ENCODE peak calls at places on chromosomes 16 and 17, in six cellular contexts. M, L, B, G, H and O are unnamed samples. For H3K27me3, the result is how much of the 10 kb centered on the place peaks cover.

GRCh38 chr16:77330332-77331043 is 104.3 kb downstream of the ADAMTS18 start:
- DNase-seq in M (no peak), L (no peak), B (no peak), G (no peak), H (no peak), O (no peak)

GRCh38 chr17:62565817-62566216 is 61.7 kb upstream of the MRC2 start:
- DNase-seq in M (no peak), L (no peak), B (peak), G (no peak), H (peak), O (peak)

GRCh38 chr17:15915996-15916395 is 28.9 kb upstream of the ADORA2B start:
- DNase-seq in M (no peak), L (no peak), B (no peak), G (no peak), H (no peak), O (no peak)

GRCh38 chr17:41769985-41770384 is 16.5 kb downstream of the JUP start:
- DNase-seq in M (no peak), L (no peak), B (no peak), G (no peak), H (no peak), O (no peak)

GRCh38 chr16:70453891-70454220 is 539 bp upstream of the FCSK start:
- DNase-seq in M (no peak), L (no peak), B (peak), G (no peak), H (no peak), O (no peak)

GRCh38 chr16:77273-77806 is 685 bp upstream of the MPG start:
- DNase-seq in M (no peak), L (no peak), B (peak), G (no peak), H (peak), O (peak)

GRCh38 chr17:43900183-43900857 is 7.0 kb downstream of the MPP2 start:
- DNase-seq in M (peak), L (peak), B (peak), G (no peak), H (peak), O (peak)

GRCh38 chr17:13024526-13025263 is 6.9 kb upstream of the ELAC2 start:
- DNase-seq in M (peak), L (peak), B (peak), G (no peak), H (peak), O (peak)

GRCh38 chr17:53472586-53472985 is 350.1 kb upstream of the KIF2B start:
- DNase-seq in M (no peak), L (no peak), B (peak), G (no peak), H (no peak), O (no peak)

GRCh38 chr17:65055708-65056638 is 567 bp downstream of the GNA13 start:
- DNase-seq in M (peak), L (peak), B (peak), G (no peak), H (peak), O (peak)

GRCh38 chr16:82302007-82302733 is 132.1 kb upstream of the MPHOSPH6 start:
- DNase-seq in M (no peak), L (no peak), B (no peak), G (no peak), H (no peak), O (no peak)

GRCh38 chr17:42247734-42248133 is 28.5 kb downstream of the STAT5B start:
- DNase-seq in M (no peak), L (no peak), B (no peak), G (no peak), H (no peak), O (peak)

GRCh38 chr16:79013004-79013403 is 587.5 kb downstream of the MAF start:
- DNase-seq in M (no peak), L (no peak), B (no peak), G (no peak), H (no peak), O (no peak)

GRCh38 chr17:82298538-82299421 is 18.6 kb downstream of the CD7 start:
- DNase-seq in M (no peak), L (no peak), B (no peak), G (no peak), H (no peak), O (no peak)

GRCh38 chr17:76009447-76009846 is 8.8 kb downstream of the CDK3 start:
- DNase-seq in M (no peak), L (no peak), B (no peak), G (no peak), H (no peak), O (no peak)

GRCh38 chr17:75241996-75242460 is 19.4 kb downstream of the GGA3 start:
- DNase-seq in M (no peak), L (no peak), B (no peak), G (no peak), H (no peak), O (no peak)

GRCh38 chr16:47734987-47735594 is 274.0 kb downstream of the PHKB start:
- DNase-seq in M (peak), L (peak), B (peak), G (no peak), H (no peak), O (no peak)

GRCh38 chr16:272633-273546 is 2.9 kb downstream of the RGS11 start:
- DNase-seq in M (peak), L (no peak), B (no peak), G (no peak), H (no peak), O (no peak)

GRCh38 chr16:87348616-87349157 is 31.5 kb upstream of the C16orf95 start:
- DNase-seq in M (no peak), L (no peak), B (no peak), G (no peak), H (no peak), O (no peak)

GRCh38 chr16:49281843-49282642 is 405 bp upstream of the CBLN1 start:
- DNase-seq in M (peak), L (peak), B (peak), G (no peak), H (peak), O (peak)

GRCh38 chr17:16327018-16327417 is 26.3 kb downstream of the CENPV start:
- DNase-seq in M (no peak), L (no peak), B (no peak), G (no peak), H (no peak), O (no peak)

GRCh38 chr16:68839831-68840230 is 3.5 kb upstream of the TANGO6 start:
- DNase-seq in M (no peak), L (peak), B (no peak), G (no peak), H (no peak), O (no peak)

GRCh38 chr16:3175157-3176153 is 12.5 kb upstream of the OR1F1 start:
- DNase-seq in M (peak), L (no peak), B (peak), G (no peak), H (peak), O (peak)

GRCh38 chr17:27873746-27874145 is 19.4 kb downstream of the LYRM9 start:
- DNase-seq in M (no peak), L (peak), B (peak), G (no peak), H (no peak), O (no peak)

GRCh38 chr17:746783-747629 is 5.1 kb downstream of the GEMIN4 start:
- DNase-seq in M (no peak), L (no peak), B (no peak), G (no peak), H (no peak), O (no peak)

GRCh38 chr16:79008869-79009179 is 591.7 kb downstream of the MAF start:
- DNase-seq in M (no peak), L (no peak), B (no peak), G (no peak), H (no peak), O (no peak)

GRCh38 chr16:69040144-69040909 is 65.1 kb upstream of the HAS3 start:
- DNase-seq in M (no peak), L (no peak), B (peak), G (no peak), H (peak), O (no peak)

GRCh38 chr17:74295625-74296547 is 21.9 kb downstream of the DNAI2 start:
- DNase-seq in M (no peak), L (no peak), B (peak), G (no peak), H (no peak), O (no peak)

GRCh38 chr16:2817496-2818277 is 650 bp downstream of the PRSS21 start:
- DNase-seq in M (no peak), L (no peak), B (no peak), G (no peak), H (no peak), O (no peak)

DNA sequence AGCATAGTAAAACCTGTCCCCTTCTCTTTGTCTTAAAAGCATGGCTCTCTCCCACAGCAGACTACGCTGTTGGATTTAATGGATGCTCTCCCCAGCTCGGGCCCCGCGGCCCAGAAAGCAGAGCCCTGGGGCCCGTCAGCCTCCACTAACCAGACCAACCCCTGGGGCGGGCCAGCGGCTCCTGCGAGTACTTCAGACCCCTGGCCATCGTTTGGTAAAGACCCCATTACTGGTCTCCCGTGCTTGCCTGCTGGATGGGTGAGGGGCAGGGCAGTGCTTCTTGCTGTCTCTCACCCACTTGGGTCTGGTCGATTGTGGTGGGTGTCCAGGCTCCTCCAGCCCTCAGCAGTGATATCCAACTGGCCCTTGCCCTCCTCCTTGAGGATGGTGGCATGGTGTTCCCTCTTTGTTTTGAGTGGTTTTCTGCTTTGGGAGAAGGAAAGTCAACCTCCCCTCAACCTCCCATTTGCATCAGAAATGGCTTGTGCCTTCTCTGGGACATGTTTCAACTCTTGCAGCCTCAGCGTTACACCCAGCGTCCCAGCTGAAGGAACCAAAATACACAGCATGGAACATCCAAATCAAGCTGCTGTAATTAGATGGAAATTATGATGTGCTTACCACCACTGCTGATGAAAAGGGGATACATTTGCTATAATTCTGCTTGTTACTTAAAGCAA is 49.3 kb downstream of the B9D1 start:
- DNase-seq in M (no peak), L (no peak), B (no peak), G (no peak), H (no peak), O (no peak)
- H3K27me3 ChIP-seq in M (under half), L (under half), B (under half), G (under half), H (under half), O (under half)

GRCh38 chr17:8467527-8467926 is 31.8 kb downstream of the NDEL1 start:
- DNase-seq in M (no peak), L (no peak), B (no peak), G (no peak), H (no peak), O (no peak)

GRCh38 chr17:8465381-8466158 is 29.9 kb downstream of the NDEL1 start:
- DNase-seq in M (no peak), L (no peak), B (no peak), G (no peak), H (no peak), O (no peak)

GRCh38 chr17:8466873-8467272 is 31.2 kb downstream of the NDEL1 start:
- DNase-seq in M (no peak), L (no peak), B (no peak), G (no peak), H (no peak), O (no peak)

GRCh38 chr17:8464941-8465340 is 29.3 kb downstream of the NDEL1 start:
- DNase-seq in M (no peak), L (no peak), B (no peak), G (no peak), H (no peak), O (no peak)

DNA sequence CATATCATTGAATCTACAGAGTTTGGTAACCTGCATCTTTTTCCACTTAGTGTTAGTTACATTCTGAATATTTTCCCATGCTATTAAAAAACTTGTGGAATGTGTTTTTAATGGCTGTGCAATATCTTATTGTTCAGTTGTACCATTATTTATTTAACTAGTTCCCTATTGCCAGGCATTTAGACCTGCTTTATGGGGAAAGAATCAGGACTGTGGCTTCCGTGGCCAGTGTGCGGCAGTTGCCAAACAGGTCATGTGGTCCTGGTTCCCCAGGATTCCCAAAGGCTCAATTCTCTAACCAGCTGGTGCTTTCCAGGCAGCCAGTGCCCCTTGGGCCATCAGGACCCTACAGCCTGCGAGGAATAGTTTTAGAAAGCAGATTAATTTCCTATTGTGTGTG is 30.8 kb downstream of the NDEL1 start:
- DNase-seq in M (no peak), L (no peak), B (no peak), G (no peak), H (no peak), O (no peak)
- H3K27me3 ChIP-seq in M (under half), L (under half), B (under half), G (under half), H (under half), O (under half)

GRCh38 chr17:79414520-79415065 is 196.3 kb downstream of the RBFOX3 start:
- DNase-seq in M (no peak), L (no peak), B (no peak), G (no peak), H (no peak), O (no peak)

GRCh38 chr17:79414063-79414462 is 196.8 kb downstream of the RBFOX3 start:
- DNase-seq in M (no peak), L (no peak), B (no peak), G (no peak), H (no peak), O (no peak)

GRCh38 chr17:79413591-79413990 is 197.3 kb downstream of the RBFOX3 start:
- DNase-seq in M (peak), L (peak), B (no peak), G (no peak), H (no peak), O (no peak)

GRCh38 chr17:79415909-79416308 is 194.9 kb downstream of the RBFOX3 start:
- DNase-seq in M (no peak), L (no peak), B (no peak), G (no peak), H (no peak), O (no peak)

GRCh38 chr17:79415365-79415764 is 195.5 kb downstream of the RBFOX3 start:
- DNase-seq in M (no peak), L (no peak), B (no peak), G (no peak), H (no peak), O (no peak)
- H3K27me3 ChIP-seq in M (under half), L (under half), B (half or more), G (under half), H (under half), O (under half)

GRCh38 chr17:8073627-8074485 is 13.7 kb downstream of the ALOX12B start:
- DNase-seq in M (peak), L (no peak), B (peak), G (no peak), H (peak), O (peak)

GRCh38 chr17:8075081-8075480 is 12.4 kb downstream of the ALOX12B start:
- DNase-seq in M (no peak), L (no peak), B (no peak), G (no peak), H (no peak), O (no peak)

GRCh38 chr17:8072727-8073461 is 14.6 kb downstream of the ALOX12B start:
- DNase-seq in M (no peak), L (no peak), B (no peak), G (no peak), H (no peak), O (no peak)

GRCh38 chr17:8071496-8071895 is 16.0 kb downstream of the ALOX12B start:
- DNase-seq in M (no peak), L (no peak), B (no peak), G (no peak), H (no peak), O (no peak)

GRCh38 chr17:8072339-8072726 is 15.2 kb downstream of the ALOX12B start:
- DNase-seq in M (no peak), L (no peak), B (no peak), G (no peak), H (no peak), O (no peak)
- H3K27me3 ChIP-seq in M (under half), L (under half), B (under half), G (half or more), H (under half), O (under half)

GRCh38 chr17:56593741-56594527 is 435 bp downstream of the NOG start:
- DNase-seq in M (peak), L (peak), B (peak), G (no peak), H (peak), O (peak)

GRCh38 chr17:56593073-56593740 is at the start of gene NOG:
- DNase-seq in M (peak), L (peak), B (peak), G (no peak), H (peak), O (no peak)

GRCh38 chr17:56594528-56595418 is 1.3 kb downstream of the NOG start:
- DNase-seq in M (no peak), L (no peak), B (peak), G (no peak), H (peak), O (no peak)

GRCh38 chr17:56595831-56596740 is 2.6 kb downstream of the NOG start:
- DNase-seq in M (no peak), L (no peak), B (peak), G (no peak), H (no peak), O (no peak)

DNA sequence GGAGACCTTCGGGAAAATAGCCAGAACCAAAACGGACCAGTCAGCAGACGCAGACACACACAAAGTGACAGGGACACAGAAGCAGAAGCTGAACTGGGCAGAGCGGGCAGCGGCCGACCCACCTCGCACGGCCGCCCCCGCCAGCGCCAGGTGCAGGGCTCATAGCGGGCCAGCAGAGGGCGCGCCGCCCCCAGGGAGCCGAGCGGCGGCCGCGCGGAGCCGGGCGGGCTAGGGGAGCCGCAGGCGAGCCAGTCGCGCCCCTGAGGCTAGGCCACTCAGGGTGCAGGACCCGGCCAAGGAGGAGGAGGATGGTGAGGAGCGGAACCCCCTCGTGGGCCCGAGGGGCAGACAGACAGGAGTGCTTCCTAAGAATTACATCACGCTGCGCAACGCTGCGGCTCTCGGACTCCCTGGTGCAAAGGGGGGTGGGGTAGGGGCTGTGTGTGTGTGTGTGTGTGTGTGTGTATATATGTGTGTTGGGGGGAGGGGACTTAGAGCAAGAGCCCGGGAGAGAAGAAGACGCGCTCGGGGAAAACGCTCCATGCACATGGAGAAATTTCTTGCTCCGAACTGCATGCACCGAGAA is 919 bp upstream of the NOG start:
- DNase-seq in M (peak), L (peak), B (peak), G (no peak), H (peak), O (no peak)
- H3K27me3 ChIP-seq in M (under half), L (under half), B (under half), G (under half), H (half or more), O (under half)

GRCh38 chr17:47871048-47871447 is 20.1 kb upstream of the SP6 start:
- DNase-seq in M (no peak), L (no peak), B (no peak), G (no peak), H (no peak), O (no peak)

GRCh38 chr17:47869114-47869513 is 18.2 kb upstream of the SP6 start:
- DNase-seq in M (no peak), L (no peak), B (no peak), G (no peak), H (no peak), O (no peak)

GRCh38 chr17:47872019-47872650 is 21.2 kb upstream of the SP6 start:
- DNase-seq in M (no peak), L (no peak), B (no peak), G (no peak), H (no peak), O (no peak)

GRCh38 chr17:47868134-47868533 is 17.2 kb upstream of the SP6 start:
- DNase-seq in M (no peak), L (no peak), B (no peak), G (no peak), H (no peak), O (no peak)

GRCh38 chr17:47870042-47870441 is 19.1 kb upstream of the SP6 start:
- DNase-seq in M (no peak), L (no peak), B (no peak), G (no peak), H (no peak), O (no peak)
- H3K27me3 ChIP-seq in M (under half), L (under half), B (under half), G (under half), H (half or more), O (half or more)

DNA sequence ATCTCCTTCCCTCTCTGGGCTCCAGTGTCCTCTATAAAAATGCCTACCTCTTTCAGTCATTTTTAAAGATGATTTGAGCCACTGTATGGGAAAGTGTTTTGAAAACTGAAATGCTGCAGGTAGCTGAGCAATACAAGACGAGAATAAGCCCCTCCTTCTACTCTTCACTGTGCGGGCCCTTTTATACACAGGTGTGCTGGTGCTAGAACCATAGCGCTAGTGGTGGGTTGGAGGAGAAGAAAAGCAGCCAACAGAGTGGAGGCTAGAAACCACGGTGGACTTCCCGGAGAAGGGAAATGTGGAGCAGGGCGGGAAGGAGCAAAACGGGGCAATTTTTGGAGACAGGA is 58.2 kb upstream of the DLX4 start:
- DNase-seq in M (no peak), L (no peak), B (no peak), G (no peak), H (no peak), O (no peak)
- H3K27me3 ChIP-seq in M (under half), L (under half), B (under half), G (under half), H (half or more), O (half or more)

DNA sequence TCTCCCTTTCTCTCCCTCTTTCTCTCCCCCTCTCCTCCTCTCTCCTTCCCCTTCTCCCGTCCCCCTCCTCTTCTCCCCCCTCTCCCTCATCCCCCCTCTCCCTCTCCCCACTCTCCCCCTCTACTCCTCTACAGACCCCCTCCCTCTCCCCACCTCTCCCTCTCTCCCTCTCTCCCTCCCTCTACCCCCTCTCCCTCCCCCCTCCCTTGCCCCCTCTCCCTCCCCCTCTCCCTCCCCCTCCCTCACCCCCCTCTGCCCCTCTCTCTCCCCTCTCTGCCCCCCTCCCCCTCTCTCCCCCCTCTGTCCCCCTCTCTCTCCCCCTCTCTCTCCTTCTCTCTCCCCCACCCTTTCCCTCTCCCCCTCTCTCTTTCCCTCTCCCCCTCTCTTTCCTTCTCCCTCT is 352.9 kb downstream of the UTP18 start:
- DNase-seq in M (no peak), L (no peak), B (no peak), G (no peak), H (no peak), O (no peak)
- H3K27me3 ChIP-seq in M (under half), L (under half), B (under half), G (under half), H (under half), O (under half)